ENCODE peak calls at places on chromosomes 11 and 22, in seven cellular contexts. R is CD8-positive, alpha-beta memory T cell; M is NCI-H1092 treated with DMSO at 0.1 percent for 48 hours; N is BJ; Y is H9; I is mesenchymal stem cell; O is central memory CD4-positive, alpha-beta T cell. D is an unnamed sample.

GRCh38 chr22:43314611-43315010 is 28.6 kb downstream of the SCUBE1 start:
- DNase-seq in O (no peak), M (no peak), I (no peak), Y (no peak), R (no peak), N (no peak), D (no peak)

GRCh38 chr11:1767399-1768140 is 3.8 kb upstream of the CTSD start:
- DNase-seq in M (no peak), I (no peak), Y (no peak), N (no peak), O (no peak), R (peak), D (no peak)

GRCh38 chr22:39396156-39396796 is 3.3 kb upstream of the TAB1 start:
- DNase-seq in I (no peak), O (no peak), M (no peak), Y (no peak), N (no peak), R (no peak), D (no peak)

GRCh38 chr11:120880791-120881190 is 143.1 kb upstream of the TBCEL start:
- DNase-seq in Y (no peak), N (no peak), R (no peak), I (no peak), M (no peak), O (no peak), D (no peak)

GRCh38 chr11:1868636-1869291 is 15.9 kb downstream of the LSP1 start:
- DNase-seq in I (no peak), N (no peak), O (no peak), R (no peak), Y (no peak), M (no peak), D (no peak)

GRCh38 chr22:45473626-45474237 is 29.0 kb upstream of the FBLN1 start:
- DNase-seq in N (no peak), Y (no peak), I (no peak), M (no peak), R (no peak), O (no peak), D (peak)

GRCh38 chr22:19998232-19998951 is 18.2 kb downstream of the ARVCF start:
- DNase-seq in R (no peak), Y (no peak), I (no peak), O (no peak), M (no peak), N (no peak), D (no peak)

GRCh38 chr22:37162221-37163095 is 12.7 kb upstream of the IL2RB start:
- DNase-seq in M (no peak), I (peak), Y (no peak), N (no peak), O (peak), R (peak), D (no peak)

GRCh38 chr22:19062909-19063308 is 59.3 kb downstream of the DGCR2 start:
- DNase-seq in R (no peak), I (no peak), Y (no peak), M (no peak), O (no peak), N (no peak), D (no peak)

GRCh38 chr11:28606930-28607329 is 498.7 kb downstream of the METTL15 start:
- DNase-seq in N (no peak), O (no peak), R (no peak), M (no peak), Y (peak), I (peak), D (peak)

GRCh38 chr11:61834278-61835004 is 6.3 kb downstream of the FADS2 start:
- DNase-seq in Y (peak), R (peak), M (peak), I (peak), O (peak), N (no peak), D (peak)

GRCh38 chr11:75558939-75559843 is 2.9 kb upstream of the SERPINH1 start:
- DNase-seq in N (no peak), Y (no peak), O (no peak), I (peak), M (no peak), R (no peak), D (peak)

GRCh38 chr22:22360014-22360413 is 115.4 kb downstream of the VPREB1 start:
- DNase-seq in R (no peak), N (no peak), O (no peak), M (no peak), Y (no peak), I (no peak), D (no peak)

GRCh38 chr11:44574620-44575287 is 9.3 kb downstream of the CD82 start:
- DNase-seq in R (peak), M (no peak), Y (no peak), I (peak), O (peak), N (peak), D (peak)

GRCh38 chr11:79021601-79022000 is 419.2 kb downstream of the TENM4 start:
- DNase-seq in R (no peak), M (no peak), I (no peak), N (no peak), Y (no peak), O (no peak), D (no peak)

GRCh38 chr11:75160328-75160757 is 9.4 kb downstream of the SLCO2B1 start:
- DNase-seq in Y (no peak), R (no peak), N (no peak), I (no peak), O (no peak), M (peak), D (no peak)

GRCh38 chr11:95092549-95093324 is 3.1 kb downstream of the ENDOD1 start:
- DNase-seq in M (no peak), Y (no peak), I (peak), R (no peak), O (no peak), N (no peak), D (peak)

GRCh38 chr11:20055312-20055711 is 105.0 kb downstream of the DBX1 start:
- DNase-seq in R (no peak), M (no peak), N (no peak), O (no peak), I (no peak), Y (no peak), D (no peak)

GRCh38 chr22:45493286-45493771 is 9.4 kb upstream of the FBLN1 start:
- DNase-seq in I (no peak), N (peak), Y (no peak), O (no peak), M (no peak), R (no peak), D (peak)

GRCh38 chr11:10377182-10377581 is 72.3 kb downstream of the ADM start:
- DNase-seq in M (no peak), Y (no peak), R (no peak), I (no peak), O (no peak), N (no peak), D (no peak)

D was measured in fibroblast of villous mesenchyme.